ENCODE peak calls at places on chromosomes 3 and 15, in seven cellular contexts. V is MG63; D is activated naive CD4-positive, alpha-beta T cell treated with anti-CD3 and anti-CD28 coated beads for 36 hours; O is GM12865; N is fibroblast of lung; A is cerebellum; G is left cardiac atrium. J is an unnamed sample.

GRCh38 chr3:63662500-63662899 is 10.0 kb downstream of the SNTN start:
- DNase-seq in V (no peak), D (no peak), O (no peak), N (no peak), A (no peak), G (no peak), J (no peak)

GRCh38 chr15:89243046-89243690 is 611 bp upstream of the FANCI start:
- DNase-seq in V (no peak), D (no peak), O (no peak), N (peak; percentile 54), A (no peak), G (no peak), J (no peak)

GRCh38 chr3:177838951-177839350 is 641.7 kb upstream of the TBL1XR1 start:
- DNase-seq in V (no peak), D (no peak), O (no peak), N (no peak), A (no peak), G (no peak), J (no peak)

GRCh38 chr15:66748320-66748779 is 46.3 kb downstream of the SMAD6 start:
- DNase-seq in V (no peak), D (no peak), O (no peak), N (peak; percentile 83), A (no peak), G (no peak), J (no peak)

GRCh38 chr3:12975748-12976522 is 97.3 kb downstream of the IQSEC1 start:
- DNase-seq in V (no peak), D (no peak), O (no peak), N (no peak), A (no peak), G (no peak), J (no peak)

GRCh38 chr3:151145713-151146070 is 57.3 kb downstream of the GPR171 start:
- DNase-seq in V (no peak), D (no peak), O (no peak), N (no peak), A (no peak), G (no peak), J (no peak)

GRCh38 chr3:169467703-169468102 is 195.8 kb downstream of the MECOM start:
- DNase-seq in V (no peak), D (no peak), O (no peak), N (no peak), A (no peak), G (no peak), J (no peak)

GRCh38 chr3:37546876-37547275 is 314.8 kb upstream of the CTDSPL start:
- DNase-seq in V (peak; percentile 31), D (no peak), O (peak; percentile 12), N (peak; percentile 37), A (peak; percentile 67), G (no peak), J (peak; percentile 12)

GRCh38 chr15:74451861-74452835 is 8.8 kb downstream of the UBL7 start:
- DNase-seq in V (no peak), D (no peak), O (no peak), N (no peak), A (no peak), G (no peak), J (no peak)

GRCh38 chr3:144652573-144652972 is 681.0 kb downstream of the DIPK2A start:
- DNase-seq in V (no peak), D (no peak), O (no peak), N (peak; percentile 84), A (no peak), G (no peak), J (peak; percentile 33)

GRCh38 chr3:124599779-124600693 is 130.2 kb upstream of the UMPS start:
- DNase-seq in V (peak; percentile 15), D (no peak), O (no peak), N (peak; percentile 3), A (no peak), G (no peak), J (no peak)

GRCh38 chr15:79075256-79075655 is 15.3 kb downstream of the RASGRF1 start:
- DNase-seq in V (no peak), D (no peak), O (no peak), N (no peak), A (no peak), G (no peak), J (no peak)

GRCh38 chr3:12758025-12758830 is 831 bp downstream of the TMEM40 start:
- DNase-seq in V (peak; percentile 67), D (no peak), O (peak; percentile 52), N (peak; percentile 83), A (peak; percentile 26), G (peak; percentile 68), J (peak; percentile 32)

GRCh38 chr3:42535981-42536784 is 33.7 kb downstream of the VIPR1 start:
- DNase-seq in V (no peak), D (peak; percentile 70), O (peak; percentile 58), N (no peak), A (no peak), G (no peak), J (no peak)

GRCh38 chr3:66412176-66412887 is 88.5 kb downstream of the LRIG1 start:
- DNase-seq in V (no peak), D (no peak), O (no peak), N (no peak), A (no peak), G (peak; percentile 10), J (no peak)

GRCh38 chr15:82128401-82129143 is 82.8 kb upstream of the MEX3B start:
- DNase-seq in V (no peak), D (no peak), O (peak; percentile 24), N (no peak), A (no peak), G (no peak), J (no peak)

GRCh38 chr3:47016934-47017435 is 37.5 kb downstream of the NBEAL2 start:
- DNase-seq in V (no peak), D (peak; percentile 61), O (peak; percentile 61), N (peak; percentile 53), A (no peak), G (no peak), J (peak; percentile 61)

GRCh38 chr3:55416381-55416821 is 70.7 kb downstream of the WNT5A start:
- DNase-seq in V (peak; percentile 97), D (no peak), O (no peak), N (peak; percentile 84), A (no peak), G (no peak), J (peak; percentile 79)

GRCh38 chr3:100141576-100141975 is 27.3 kb upstream of the FILIP1L start:
- DNase-seq in V (no peak), D (no peak), O (no peak), N (no peak), A (no peak), G (no peak), J (no peak)

GRCh38 chr3:141333796-141334626 is 34.3 kb upstream of the ZBTB38 start:
- DNase-seq in V (no peak), D (no peak), O (no peak), N (peak; percentile 42), A (no peak), G (no peak), J (no peak)

GRCh38 chr3:121992601-121993560 is 29.2 kb downstream of the ILDR1 start:
- DNase-seq in V (no peak), D (no peak), O (peak; percentile 73), N (no peak), A (no peak), G (no peak), J (no peak)

GRCh38 chr15:55033574-55033973 is 163.2 kb downstream of the RSL24D1 start:
- DNase-seq in V (no peak), D (no peak), O (no peak), N (no peak), A (no peak), G (no peak), J (no peak)

GRCh38 chr15:40088929-40089755 is 19.5 kb downstream of the BMF start:
- DNase-seq in V (no peak), D (no peak), O (no peak), N (no peak), A (no peak), G (no peak), J (no peak)

GRCh38 chr15:48647963-48648362 is 2.5 kb upstream of the FBN1 start:
- DNase-seq in V (peak; percentile 50), D (no peak), O (no peak), N (peak; percentile 49), A (no peak), G (no peak), J (no peak)

GRCh38 chr3:56064684-56065083 is 403.6 kb downstream of the ERC2 start:
- DNase-seq in V (peak; percentile 7), D (no peak), O (no peak), N (no peak), A (no peak), G (no peak), J (no peak)

GRCh38 chr15:70023064-70023768 is 74.5 kb downstream of the TLE3 start:
- DNase-seq in V (peak; percentile 18), D (peak; percentile 70), O (peak; percentile 92), N (peak; percentile 54), A (no peak), G (no peak), J (peak; percentile 73)

GRCh38 chr3:141360888-141361598 is 7.3 kb upstream of the ZBTB38 start:
- DNase-seq in V (no peak), D (no peak), O (peak; percentile 86), N (peak; percentile 90), A (peak; percentile 52), G (no peak), J (peak; percentile 70)

GRCh38 chr15:91040851-91041250 is 18.5 kb upstream of the VPS33B start:
- DNase-seq in V (no peak), D (no peak), O (no peak), N (no peak), A (no peak), G (no peak), J (no peak)

GRCh38 chr3:8629151-8630021 is 15.2 kb downstream of the SSUH2 start:
- DNase-seq in V (peak; percentile 85), D (peak; percentile 46), O (peak; percentile 54), N (peak; percentile 74), A (no peak), G (peak; percentile 58), J (peak; percentile 55)

GRCh38 chr15:90718232-90718631 is 1.1 kb downstream of the BLM start:
- DNase-seq in V (no peak), D (no peak), O (peak; percentile 16), N (no peak), A (no peak), G (no peak), J (no peak)

GRCh38 chr3:86948840-86949239 is 42.1 kb downstream of the VGLL3 start:
- DNase-seq in V (no peak), D (no peak), O (no peak), N (peak; percentile 84), A (no peak), G (no peak), J (peak; percentile 86)

GRCh38 chr3:143565943-143566342 is 282.3 kb downstream of the SLC9A9 start:
- DNase-seq in V (no peak), D (no peak), O (no peak), N (peak; percentile 51), A (no peak), G (no peak), J (no peak)

GRCh38 chr15:33660151-33660550 is 308.1 kb upstream of the CHRM5 start:
- DNase-seq in V (no peak), D (no peak), O (no peak), N (no peak), A (no peak), G (no peak), J (no peak)

GRCh38 chr3:173055228-173055933 is 85.7 kb downstream of the SPATA16 start:
- DNase-seq in V (no peak), D (no peak), O (no peak), N (no peak), A (no peak), G (no peak), J (no peak)

GRCh38 chr3:52277071-52277964 is 1.1 kb downstream of the WDR82 start:
- DNase-seq in V (peak; percentile 79), D (peak; percentile 87), O (peak; percentile 84), N (peak; percentile 68), A (peak; percentile 62), G (peak; percentile 88), J (no peak)

GRCh38 chr15:30791239-30791638 is 112.5 kb upstream of the FAN1 start:
- DNase-seq in V (peak; percentile 27), D (no peak), O (peak; percentile 6), N (no peak), A (no peak), G (no peak), J (no peak)

GRCh38 chr15:66842710-66843441 is 140.8 kb downstream of the SMAD6 start:
- DNase-seq in V (peak; percentile 78), D (no peak), O (no peak), N (peak; percentile 87), A (peak; percentile 49), G (peak; percentile 87), J (peak; percentile 54)

GRCh38 chr3:141368925-141369794 is 856 bp downstream of the ZBTB38 start:
- DNase-seq in V (no peak), D (no peak), O (peak; percentile 69), N (peak; percentile 90), A (no peak), G (no peak), J (no peak)